ENCODE peak calls at places on chromosome 6, in six cellular contexts. M is right lobe of liver, T is gastrocnemius medialis, S is heart left ventricle, B is adrenal gland, R is ovary. A is an unnamed sample.

GRCh38 chr6:140774080-140774505 is 1358.6 kb upstream of the GJE1 start:
- DNase-seq in T (no peak), M (no peak), B (no peak), R (no peak), S (peak; percentile 44), A (no peak)

GRCh38 chr6:15322781-15323536 is 77.1 kb downstream of the JARID2 start:
- DNase-seq in S (no peak), B (no peak), R (no peak), M (no peak), T (no peak), A (peak; percentile 47)

GRCh38 chr6:31738048-31738979 is 1.5 kb upstream of the MSH5 start:
- DNase-seq in S (peak; percentile 63), B (peak; percentile 51), T (no peak), R (no peak), M (peak; percentile 63), A (peak; percentile 89)

GRCh38 chr6:79544299-79544927 is 7.2 kb upstream of the LCA5 start:
- DNase-seq in T (no peak), B (no peak), S (no peak), R (no peak), M (no peak), A (no peak)

GRCh38 chr6:125871365-125871764 is 80.6 kb downstream of the NCOA7 start:
- DNase-seq in S (no peak), T (no peak), M (no peak), B (no peak), R (no peak), A (no peak)

GRCh38 chr6:168180548-168181011 is 101.6 kb upstream of the FRMD1 start:
- DNase-seq in B (no peak), S (no peak), T (no peak), M (no peak), R (no peak), A (peak; percentile 68)

GRCh38 chr6:3402310-3403243 is 54.3 kb downstream of the SLC22A23 start:
- DNase-seq in T (no peak), M (no peak), S (no peak), B (no peak), R (no peak), A (no peak)

GRCh38 chr6:131317516-131317915 is 182.2 kb downstream of the AKAP7 start:
- DNase-seq in S (no peak), R (no peak), M (no peak), T (no peak), B (no peak), A (no peak)

GRCh38 chr6:137806914-137807682 is 60.0 kb upstream of the TNFAIP3 start:
- DNase-seq in R (no peak), M (no peak), T (no peak), B (no peak), S (no peak), A (no peak)
- H3K4me1 ChIP-seq in R (peaks cover 14% of the 10 kb centered on the region), M (no peaks in the 10 kb centered on the region), T (peaks cover 3% of the 10 kb centered on the region), B (no peaks in the 10 kb centered on the region), S (no peaks in the 10 kb centered on the region), A (no peaks in the 10 kb centered on the region)

GRCh38 chr6:43786664-43787329 is 16.8 kb downstream of the VEGFA start:
- DNase-seq in M (no peak), B (no peak), T (no peak), S (no peak), R (no peak), A (no peak)
- TF ChIP-seq POLR2A in M (no peak), B (no peak), T (no peak), S (no peak), R (no peak), A (no peak)

GRCh38 chr6:108030223-108030622 is 44.3 kb downstream of the OSTM1 start:
- DNase-seq in M (no peak), B (no peak), S (no peak), R (no peak), T (no peak), A (no peak)

GRCh38 chr6:108027594-108027993 is 46.9 kb downstream of the OSTM1 start:
- DNase-seq in R (no peak), M (no peak), S (no peak), B (no peak), T (no peak), A (peak; percentile 30)

GRCh38 chr6:108027054-108027453 is 47.5 kb downstream of the OSTM1 start:
- DNase-seq in T (no peak), R (no peak), M (no peak), S (no peak), B (no peak), A (no peak)

GRCh38 chr6:108031968-108032367 is 42.6 kb downstream of the OSTM1 start:
- DNase-seq in T (peak; percentile 55), M (no peak), B (no peak), R (no peak), S (no peak), A (no peak)

GRCh38 chr6:108029226-108029921 is 45.2 kb downstream of the OSTM1 start:
- DNase-seq in S (no peak), T (no peak), B (no peak), R (no peak), M (no peak), A (no peak)
- H3K4me1 ChIP-seq in S (no peaks in the 10 kb centered on the region), T (no peaks in the 10 kb centered on the region), B (no peaks in the 10 kb centered on the region), R (no peaks in the 10 kb centered on the region), M (no peaks in the 10 kb centered on the region), A (no peaks in the 10 kb centered on the region)

GRCh38 chr6:41683460-41684310 is 45.4 kb downstream of the MDFI start:
- DNase-seq in R (peak; percentile 90), M (peak; percentile 82), B (peak; percentile 83), T (peak; percentile 69), S (peak; percentile 84), A (peak; percentile 85)
- TF ChIP-seq POLR2A in R (no peak), M (no peak), B (peak; percentile 24), T (no peak), S (no peak), A (no peak)

DNA sequence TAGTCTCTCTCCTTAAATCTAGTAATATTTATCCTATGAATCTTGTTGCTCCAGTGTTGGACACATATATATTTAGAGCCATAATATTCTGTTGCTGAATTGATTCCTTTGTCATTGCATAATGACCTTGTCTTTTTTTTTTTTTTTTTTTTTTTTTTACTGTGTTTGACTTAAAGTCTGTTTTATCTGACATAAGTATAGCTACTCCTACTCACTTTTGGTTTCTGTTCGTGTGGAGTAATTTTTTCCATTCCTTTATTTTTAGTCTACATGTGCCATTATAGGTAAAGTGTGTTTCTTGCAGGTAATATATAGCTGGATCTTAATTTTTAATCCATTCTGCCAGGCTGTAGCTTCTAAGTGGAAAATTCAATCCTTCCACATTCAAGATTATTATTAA is 166.5 kb downstream of the GMDS start:
- DNase-seq in T (no peak), B (no peak), M (no peak), S (no peak), R (no peak), A (no peak)
- H3K4me1 ChIP-seq in T (no peaks in the 10 kb centered on the region), B (no peaks in the 10 kb centered on the region), M (no peaks in the 10 kb centered on the region), S (no peaks in the 10 kb centered on the region), R (no peaks in the 10 kb centered on the region), A (no peaks in the 10 kb centered on the region)

GRCh38 chr6:87472525-87473418 is at the start of gene SLC35A1:
- DNase-seq in R (peak; percentile 91), T (peak; percentile 77), B (peak; percentile 89), S (peak; percentile 90), M (peak; percentile 92), A (peak; percentile 86)
- TF ChIP-seq POLR2A in R (peak; percentile 36), T (peak; percentile 60), B (peak; percentile 89), S (no peak), M (peak; percentile 84), A (peak; percentile 40)